ENCODE peak calls at places on chromosomes 4 and X, in five cellular contexts. P is heart left ventricle; Q is GM23338; U is CD8-positive, alpha-beta T cell; J is transverse colon. C is an unnamed sample. For H3K4me1, the result is how much of the 10 kb centered on the place peaks cover.

GRCh38 chrX:140360284-140360683 is 144.6 kb downstream of the SOX3 start:
- DNase-seq in P (no peak), Q (no peak), U (no peak), J (no peak), C (no peak)

GRCh38 chr4:160848901-160849735 is 1314.7 kb downstream of the FSTL5 start:
- DNase-seq in P (no peak), Q (no peak), U (no peak), J (no peak), C (no peak)

GRCh38 chr4:48813984-48814383 is 16.9 kb upstream of the OCIAD1 start:
- DNase-seq in P (no peak), Q (no peak), U (no peak), J (no peak), C (peak)

GRCh38 chr4:80173387-80173786 is 23.9 kb upstream of the PRDM8 start:
- DNase-seq in P (no peak), Q (no peak), U (peak), J (no peak), C (no peak)

GRCh38 chr4:2423695-2424094 is 4.9 kb downstream of the CFAP99 start:
- DNase-seq in P (no peak), Q (no peak), U (no peak), J (no peak), C (no peak)

GRCh38 chrX:154352466-154352865 is 22.0 kb downstream of the FLNA start:
- DNase-seq in P (no peak), Q (no peak), U (no peak), J (no peak), C (no peak)

GRCh38 chr4:139568206-139568969 is 12.4 kb upstream of the SETD7 start:
- DNase-seq in P (no peak), Q (peak), U (no peak), J (no peak), C (peak)

GRCh38 chr4:160143574-160143973 is 1040.7 kb downstream of the RAPGEF2 start:
- DNase-seq in P (no peak), Q (no peak), U (no peak), J (no peak), C (no peak)

GRCh38 chr4:15714616-15715015 is 11.8 kb downstream of the BST1 start:
- DNase-seq in P (peak), Q (no peak), U (no peak), J (no peak), C (no peak)

GRCh38 chr4:181684310-181684709 is 558.9 kb upstream of the TENM3 start:
- DNase-seq in P (no peak), Q (no peak), U (no peak), J (no peak), C (no peak)

GRCh38 chrX:39299615-39300014 is 498.4 kb downstream of the MID1IP1 start:
- DNase-seq in P (no peak), Q (no peak), U (no peak), J (no peak), C (no peak)

GRCh38 chrX:10847333-10847732 is 226.9 kb upstream of the MID1 start:
- DNase-seq in P (no peak), Q (no peak), U (no peak), J (no peak), C (no peak)

GRCh38 chr4:78645853-78646757 is 94.5 kb downstream of the ANXA3 start:
- DNase-seq in P (peak), Q (no peak), U (no peak), J (peak), C (peak)

GRCh38 chr4:152102184-152103000 is 341.6 kb upstream of the GATB start:
- DNase-seq in P (no peak), Q (no peak), U (no peak), J (no peak), C (no peak)

GRCh38 chr4:157217708-157218107 is 2.8 kb upstream of the GRIA2 start:
- DNase-seq in P (no peak), Q (peak), U (no peak), J (no peak), C (peak)

GRCh38 chr4:54586343-54586953 is 71.3 kb upstream of the KIT start:
- DNase-seq in P (no peak), Q (no peak), U (no peak), J (peak), C (no peak)

GRCh38 chr4:94676910-94677309 is 80.8 kb upstream of the BMPR1B start:
- DNase-seq in P (no peak), Q (no peak), U (no peak), J (no peak), C (peak)
- H3K27ac ChIP-seq in P (no peak), Q (no peak), U (no peak), J (no peak), C (no peak)

DNA sequence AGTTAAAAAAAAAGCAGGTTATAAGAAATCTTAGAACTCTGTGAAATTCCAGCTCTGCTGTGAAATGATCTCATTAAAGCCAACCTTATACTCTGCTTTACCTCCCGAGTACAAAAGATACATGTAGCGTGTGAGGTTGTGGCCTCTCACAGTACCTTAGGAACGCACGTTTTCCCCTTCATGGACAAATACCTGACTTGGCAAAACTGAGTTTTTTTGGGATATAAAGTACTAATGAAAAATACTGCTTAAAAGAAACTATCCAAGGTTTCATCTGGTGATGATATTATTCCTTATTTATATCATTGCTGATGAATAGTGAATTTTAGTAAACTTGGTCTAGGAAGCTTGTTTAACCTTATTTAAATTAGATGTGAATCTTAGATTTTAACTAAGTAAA is 48.9 kb downstream of the WWC2 start:
- DNase-seq in P (no peak), Q (no peak), U (no peak), J (no peak), C (no peak)
- H3K4me1 ChIP-seq in P (under half), Q (under half), U (under half), J (under half), C (under half)

GRCh38 chr4:829761-830655 is 4.1 kb upstream of the CPLX1 start:
- DNase-seq in P (no peak), Q (no peak), U (no peak), J (no peak), C (no peak)
- H3K4me3 ChIP-seq in P (no peak), Q (no peak), U (no peak), J (no peak), C (no peak)

GRCh38 chr4:180615746-180616145 is 1627.5 kb upstream of the TENM3 start:
- DNase-seq in P (no peak), Q (peak), U (no peak), J (no peak), C (no peak)

DNA sequence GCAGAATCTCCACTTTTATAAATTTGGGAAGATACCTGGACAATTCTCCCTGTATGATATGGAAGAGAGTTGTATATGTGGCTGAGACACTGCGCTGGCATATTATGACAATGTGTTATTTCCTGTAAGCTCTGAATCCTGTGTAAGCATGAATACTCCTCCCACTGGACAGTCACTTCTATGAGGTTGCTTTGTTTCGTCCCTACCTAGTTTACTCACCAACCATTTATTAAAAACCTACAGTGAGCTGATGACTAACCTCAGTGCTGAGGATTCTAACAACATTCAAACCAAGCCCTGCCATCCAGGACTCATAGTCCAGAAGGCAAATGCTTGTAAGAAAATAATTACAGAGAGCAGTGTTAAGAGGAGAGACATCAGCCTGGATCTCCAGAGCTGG is 1632.9 kb upstream of the TENM3 start:
- DNase-seq in P (no peak), Q (no peak), U (no peak), J (no peak), C (no peak)
- H3K27ac ChIP-seq in P (no peak), Q (no peak), U (no peak), J (no peak), C (no peak)

DNA sequence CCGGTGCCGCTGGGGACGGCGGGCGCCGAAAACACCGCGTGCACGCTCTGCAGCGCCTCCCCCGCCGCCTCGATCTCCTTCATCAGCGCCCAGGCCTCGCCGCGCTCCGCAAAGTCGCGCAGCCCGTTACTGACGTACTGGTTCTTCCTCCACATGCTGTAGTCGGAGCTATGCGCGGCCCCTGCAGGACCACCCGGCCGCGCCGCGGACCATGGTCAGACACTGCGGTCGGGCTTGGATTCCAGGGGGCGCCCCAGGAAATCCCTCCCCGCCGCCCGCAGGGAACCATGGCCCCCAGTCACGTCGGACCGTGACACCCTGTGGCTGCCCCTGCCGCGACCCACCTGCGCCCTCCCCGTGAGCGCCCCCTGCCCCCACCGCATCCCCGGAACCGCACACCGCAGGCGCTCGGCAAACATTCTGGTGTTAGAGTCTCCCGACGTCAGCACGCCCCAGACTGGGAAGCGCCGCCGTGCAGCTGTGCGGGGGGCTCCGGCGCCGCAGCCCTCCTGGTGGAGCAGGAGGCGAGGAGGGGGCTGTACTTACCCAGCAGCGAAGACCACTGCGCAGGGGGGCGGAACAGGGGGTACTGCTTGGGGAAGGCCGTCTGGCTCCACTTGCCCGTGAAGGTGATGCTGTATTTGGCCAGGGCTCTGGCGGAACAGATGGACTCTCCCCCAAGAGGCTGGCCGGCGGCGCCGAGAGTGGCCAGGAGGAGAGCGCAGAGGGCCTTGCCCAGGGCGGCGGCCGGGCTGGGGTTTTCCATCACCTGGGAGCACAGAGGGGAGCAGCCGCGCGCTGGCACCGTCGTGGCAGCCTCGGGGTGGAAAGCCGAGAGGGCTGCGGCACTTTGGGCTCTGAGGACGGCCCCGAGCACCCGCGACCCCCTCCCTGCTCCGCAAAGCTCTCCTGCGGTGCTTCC is 816 bp downstream of the SPON2 start:
- DNase-seq in P (no peak), Q (peak), U (peak), J (peak), C (no peak)
- H3K4me1 ChIP-seq in P (under half), Q (under half), U (under half), J (under half), C (under half)

GRCh38 chr4:42596918-42597317 is 60.0 kb downstream of the ATP8A1 start:
- DNase-seq in P (no peak), Q (no peak), U (no peak), J (no peak), C (no peak)
- H3K4me3 ChIP-seq in P (no peak), Q (no peak), U (no peak), J (no peak), C (no peak)

DNA sequence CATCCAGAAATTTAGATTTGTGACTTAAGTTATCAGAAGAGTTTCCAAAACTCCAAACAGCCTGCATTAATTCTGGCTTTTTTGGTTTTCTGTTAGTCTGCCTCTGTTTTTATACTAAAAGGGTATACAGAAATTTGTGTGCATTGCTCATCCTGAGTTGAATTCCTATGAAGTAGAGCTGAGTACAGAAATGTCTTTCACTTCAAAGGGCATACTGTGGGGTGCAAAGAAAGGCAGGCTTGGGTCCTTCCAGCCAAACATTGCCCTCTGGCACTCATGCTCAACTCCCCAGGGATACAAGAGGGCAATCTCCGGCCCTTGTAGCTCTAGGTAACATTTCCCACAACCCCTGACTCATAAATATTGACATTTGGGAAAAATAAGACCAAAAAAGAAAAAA is 27.6 kb upstream of the TMEM184C start:
- DNase-seq in P (no peak), Q (no peak), U (no peak), J (no peak), C (no peak)
- H3K27ac ChIP-seq in P (no peak), Q (no peak), U (no peak), J (no peak), C (no peak)